ENCODE peak calls at places on chromosomes 11 and 22, in six cellular contexts. I is K562, P is WTC11, S is HepG2, U is GM12878, K is H1. G is an unnamed sample.

GRCh38 chr11:2186669-2187266 is 15.2 kb upstream of the TH start:
- DNase-seq in I (peak), P (peak), S (peak), U (no peak), K (peak), G (peak)

GRCh38 chr22:25039255-25039654 is 86.7 kb downstream of the KIAA1671 start:
- DNase-seq in I (no peak), P (no peak), S (no peak), U (no peak), K (no peak), G (no peak)

GRCh38 chr22:32475428-32476010 is 908 bp downstream of the FBXO7 start:
- DNase-seq in I (peak), P (no peak), S (no peak), U (no peak), K (peak), G (peak)

GRCh38 chr22:45922256-45922655 is 54.7 kb downstream of the WNT7B start:
- DNase-seq in I (no peak), P (no peak), S (peak), U (no peak), K (no peak), G (no peak)

GRCh38 chr22:43216738-43217137 is 29.8 kb upstream of the TTLL12 start:
- DNase-seq in I (no peak), P (no peak), S (no peak), U (no peak), K (no peak), G (no peak)

GRCh38 chr11:115623021-115623451 is 118.8 kb upstream of the CADM1 start:
- DNase-seq in I (no peak), P (no peak), S (peak), U (no peak), K (no peak), G (no peak)

GRCh38 chr22:20008221-20008995 is 8.2 kb downstream of the ARVCF start:
- DNase-seq in I (no peak), P (no peak), S (no peak), U (no peak), K (no peak), G (no peak)

GRCh38 chr11:20403059-20403458 is 15.5 kb downstream of the PRMT3 start:
- DNase-seq in I (no peak), P (no peak), S (no peak), U (no peak), K (no peak), G (no peak)

GRCh38 chr11:122240621-122241020 is 124.6 kb upstream of the BLID start:
- DNase-seq in I (no peak), P (no peak), S (no peak), U (no peak), K (no peak), G (no peak)

GRCh38 chr22:36762687-36763260 is 13.1 kb downstream of the IFT27 start:
- DNase-seq in I (no peak), P (no peak), S (no peak), U (no peak), K (no peak), G (no peak)

GRCh38 chr22:46104170-46104880 is 46.0 kb upstream of the PPARA start:
- DNase-seq in I (no peak), P (no peak), S (no peak), U (no peak), K (no peak), G (no peak)

GRCh38 chr11:123573291-123573690 is 81.1 kb downstream of the SCN3B start:
- DNase-seq in I (no peak), P (no peak), S (no peak), U (no peak), K (no peak), G (no peak)

GRCh38 chr22:46386312-46386711 is 50.8 kb downstream of the TRMU start:
- DNase-seq in I (no peak), P (peak), S (no peak), U (no peak), K (no peak), G (no peak)

GRCh38 chr22:28484662-28485061 is 195.0 kb downstream of the TTC28 start:
- DNase-seq in I (no peak), P (no peak), S (no peak), U (no peak), K (no peak), G (no peak)

GRCh38 chr11:1872267-1872985 is 19.3 kb downstream of the PRR33 start:
- DNase-seq in I (no peak), P (no peak), S (no peak), U (no peak), K (no peak), G (no peak)

GRCh38 chr11:131688056-131688693 is 317.8 kb downstream of the NTM start:
- DNase-seq in I (peak), P (peak), S (peak), U (no peak), K (peak), G (no peak)

GRCh38 chr11:128346808-128347207 is 240.6 kb downstream of the ETS1 start:
- DNase-seq in I (no peak), P (no peak), S (no peak), U (no peak), K (no peak), G (no peak)

GRCh38 chr11:117589024-117589423 is 208.0 kb downstream of the DSCAML1 start:
- DNase-seq in I (no peak), P (no peak), S (no peak), U (no peak), K (no peak), G (no peak)

GRCh38 chr11:68206211-68206610 is 6.9 kb downstream of the KMT5B start:
- DNase-seq in I (peak), P (no peak), S (peak), U (no peak), K (peak), G (peak)

GRCh38 chr11:93585758-93586157 is 42.6 kb upstream of the SMCO4 start:
- DNase-seq in I (peak), P (no peak), S (no peak), U (no peak), K (no peak), G (no peak)

GRCh38 chr11:19713221-19714092 is 820 bp downstream of the NAV2 start:
- DNase-seq in I (no peak), P (peak), S (no peak), U (no peak), K (peak), G (no peak)

GRCh38 chr11:30447246-30447645 is 124.3 kb downstream of the ARL14EP start:
- DNase-seq in I (no peak), P (no peak), S (no peak), U (no peak), K (no peak), G (no peak)

GRCh38 chr11:107545101-107545514 is 20.4 kb downstream of the ALKBH8 start:
- DNase-seq in I (no peak), P (no peak), S (no peak), U (no peak), K (no peak), G (peak)

GRCh38 chr11:131763193-131763890 is 392.9 kb downstream of the NTM start:
- DNase-seq in I (no peak), P (no peak), S (no peak), U (no peak), K (no peak), G (no peak)

GRCh38 chr22:20013382-20013871 is 3.2 kb downstream of the ARVCF start:
- DNase-seq in I (peak), P (peak), S (peak), U (no peak), K (peak), G (no peak)

GRCh38 chr22:20131593-20131855 is at the start of gene ZDHHC8:
- DNase-seq in I (peak), P (no peak), S (no peak), U (no peak), K (no peak), G (no peak)

GRCh38 chr11:118133816-118134215 is 18.8 kb downstream of the SCN4B start:
- DNase-seq in I (no peak), P (no peak), S (no peak), U (no peak), K (no peak), G (no peak)

GRCh38 chr11:15379483-15379882 is 264.8 kb downstream of the INSC start:
- DNase-seq in I (no peak), P (peak), S (no peak), U (no peak), K (no peak), G (no peak)
- TF ChIP-seq ATF3 in I (no peak), P (no peak), S (no peak), U (no peak), K (no peak), G (no peak)

GRCh38 chr11:61531033-61531432 is 22.5 kb downstream of the LRRC10B start:
- DNase-seq in I (no peak), P (no peak), S (no peak), U (no peak), K (no peak), G (no peak)
- TF ChIP-seq ATF3 in I (no peak), P (no peak), S (no peak), U (no peak), K (no peak), G (no peak)

GRCh38 chr11:47412152-47412746 is 3.9 kb downstream of the SLC39A13 start:
- DNase-seq in I (peak), P (peak), S (no peak), U (no peak), K (peak), G (peak)
- TF ChIP-seq ATF3 in I (no peak), P (no peak), S (no peak), U (no peak), K (no peak), G (no peak)

GRCh38 chr11:65298131-65298535 is 16.5 kb upstream of the CDC42EP2 start:
- DNase-seq in I (no peak), P (no peak), S (no peak), U (no peak), K (no peak), G (no peak)
- TF ChIP-seq ATF3 in I (no peak), P (no peak), S (no peak), U (no peak), K (no peak), G (no peak)

DNA sequence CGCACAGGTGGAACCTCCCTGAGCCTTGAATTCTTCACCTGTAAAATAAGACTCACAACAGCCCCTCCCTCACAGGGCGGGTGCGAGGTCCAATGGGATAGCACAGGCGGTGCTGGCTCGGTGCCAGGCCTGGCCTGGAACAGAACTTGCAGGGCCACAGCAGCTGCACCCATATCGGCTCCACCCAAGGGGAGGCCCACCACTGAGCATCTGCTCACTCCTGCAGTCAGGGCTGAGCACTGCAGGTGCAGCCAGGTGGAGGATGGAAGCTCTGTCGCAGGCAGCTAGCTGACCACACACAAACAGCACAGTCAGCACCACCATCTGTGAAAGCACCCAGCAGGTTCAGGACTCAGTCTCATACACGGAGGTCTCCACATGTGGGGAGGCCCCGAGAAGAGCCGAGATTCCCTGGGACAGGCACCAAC is 19.6 kb downstream of the VPS37C start:
- DNase-seq in I (peak), P (no peak), S (no peak), U (no peak), K (no peak), G (no peak)
- TF ChIP-seq ATF3 in I (no peak), P (no peak), S (no peak), U (no peak), K (no peak), G (no peak)

GRCh38 chr11:64438986-64439771 is 80.2 kb downstream of the RPS6KA4 start:
- DNase-seq in I (no peak), P (no peak), S (no peak), U (no peak), K (no peak), G (no peak)

GRCh38 chr11:64436025-64436424 is 77.1 kb downstream of the RPS6KA4 start:
- DNase-seq in I (no peak), P (no peak), S (no peak), U (no peak), K (no peak), G (no peak)

GRCh38 chr11:64441127-64441526 is 82.2 kb downstream of the RPS6KA4 start:
- DNase-seq in I (no peak), P (no peak), S (no peak), U (no peak), K (no peak), G (no peak)

DNA sequence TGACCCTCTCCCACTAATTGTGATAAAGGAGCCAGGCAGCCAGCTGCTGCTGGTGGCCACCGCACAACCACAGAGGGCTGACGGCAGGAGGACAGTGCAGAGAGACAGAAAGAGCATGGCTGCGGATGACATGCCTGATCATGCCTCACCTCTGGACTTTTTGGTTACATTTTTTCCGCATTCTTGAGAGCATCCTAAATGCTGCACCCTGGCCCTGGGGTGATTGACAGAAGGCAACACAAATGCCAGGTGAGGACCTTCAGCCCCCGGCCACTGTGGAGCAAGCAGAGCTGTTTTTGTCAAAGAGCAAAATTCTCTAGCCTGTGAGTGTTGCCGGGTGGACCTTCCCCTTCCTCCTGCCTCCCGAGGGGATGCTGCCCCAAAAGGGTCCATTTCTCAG is 78.5 kb downstream of the RPS6KA4 start:
- DNase-seq in I (no peak), P (no peak), S (no peak), U (no peak), K (no peak), G (no peak)
- TF ChIP-seq ATF3 in I (no peak), P (no peak), S (no peak), U (no peak), K (no peak), G (no peak)

DNA sequence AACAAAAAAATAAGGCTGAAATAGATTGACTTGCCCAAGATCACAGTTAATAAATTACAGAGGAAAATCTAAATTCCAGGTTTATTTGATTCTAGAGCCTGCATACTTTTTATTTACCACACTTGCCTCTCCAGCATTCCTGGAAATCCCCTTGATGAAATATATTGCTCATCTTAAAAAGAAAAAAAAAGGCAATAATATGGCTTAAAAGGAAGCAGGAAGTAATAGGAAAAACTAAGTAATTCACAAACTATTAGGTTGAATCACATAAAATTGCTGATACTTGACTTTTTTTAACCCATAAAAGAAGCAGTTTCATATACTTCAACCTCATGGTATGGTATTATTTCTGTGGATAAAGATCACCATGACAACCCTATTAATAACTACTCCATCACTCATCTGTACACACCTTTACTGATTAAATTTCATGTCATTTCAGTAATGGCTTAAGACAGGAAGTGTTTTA is 52.9 kb downstream of the COPB1 start:
- DNase-seq in I (no peak), P (no peak), S (no peak), U (no peak), K (no peak), G (no peak)
- TF ChIP-seq ATF3 in I (no peak), P (no peak), S (no peak), U (no peak), K (no peak), G (no peak)

GRCh38 chr22:29799217-29799680 is 32.1 kb downstream of the UQCR10 start:
- DNase-seq in I (peak), P (no peak), S (peak), U (no peak), K (no peak), G (peak)
- TF ChIP-seq ATF3 in I (no peak), P (no peak), S (peak), U (no peak), K (no peak), G (no peak)